ENCODE peak calls at places on chromosomes 1 and 21, in four cellular contexts. One of them, this sample, is unnamed.

GRCh38 chr1:39205102-39205780 is 746 bp downstream of the MACF1 start:
- DNase-seq in NCI-H187: no peak
- DNase-seq in COR-L47: no peak
- DNase-seq in IMR-90: peak; percentile 76
- DNase-seq in this sample: no peak

GRCh38 chr1:20079661-20080305 is 9.8 kb downstream of the PLA2G5 start:
- DNase-seq in NCI-H187: no peak
- DNase-seq in COR-L47: no peak
- DNase-seq in IMR-90: no peak
- DNase-seq in this sample: no peak

GRCh38 chr1:15592285-15592684 is 7.4 kb upstream of the AGMAT start:
- DNase-seq in NCI-H187: no peak
- DNase-seq in IMR-90: no peak
- DNase-seq in COR-L47: no peak
- DNase-seq in this sample: peak; percentile 36

GRCh38 chr1:161038523-161039153 is at the start of gene TSTD1:
- DNase-seq in NCI-H187: peak; percentile 76
- DNase-seq in COR-L47: peak; percentile 76
- DNase-seq in IMR-90: no peak
- DNase-seq in this sample: peak; percentile 88

GRCh38 chr1:32878183-32878582 is 7.5 kb upstream of the FNDC5 start:
- DNase-seq in IMR-90: peak; percentile 30
- DNase-seq in NCI-H187: no peak
- DNase-seq in COR-L47: no peak
- DNase-seq in this sample: peak; percentile 48

GRCh38 chr1:214648776-214649175 is 45.8 kb downstream of the CENPF start:
- DNase-seq in IMR-90: no peak
- DNase-seq in NCI-H187: no peak
- DNase-seq in COR-L47: no peak
- DNase-seq in this sample: no peak

GRCh38 chr1:23122023-23122738 is 46.5 kb downstream of the LUZP1 start:
- DNase-seq in IMR-90: peak; percentile 77
- DNase-seq in NCI-H187: no peak
- DNase-seq in COR-L47: no peak
- DNase-seq in this sample: no peak

GRCh38 chr1:100613817-100614559 is 76.0 kb downstream of the GPR88 start:
- DNase-seq in NCI-H187: no peak
- DNase-seq in COR-L47: no peak
- DNase-seq in IMR-90: no peak
- DNase-seq in this sample: no peak

GRCh38 chr1:147890177-147890790 is 12.3 kb upstream of the GJA8 start:
- DNase-seq in IMR-90: peak; percentile 29
- DNase-seq in NCI-H187: peak; percentile 86
- DNase-seq in COR-L47: peak; percentile 56
- DNase-seq in this sample: peak; percentile 80

GRCh38 chr21:43645414-43645891 is 13.8 kb downstream of the HSF2BP start:
- DNase-seq in COR-L47: peak; percentile 32
- DNase-seq in NCI-H187: no peak
- DNase-seq in IMR-90: peak; percentile 82
- DNase-seq in this sample: peak; percentile 32

GRCh38 chr1:18794066-18794465 is 65.4 kb downstream of the TAS1R2 start:
- DNase-seq in COR-L47: no peak
- DNase-seq in IMR-90: no peak
- DNase-seq in NCI-H187: no peak
- DNase-seq in this sample: peak; percentile 33

GRCh38 chr1:81449786-81450185 is 350.9 kb upstream of the ADGRL2 start:
- DNase-seq in COR-L47: no peak
- DNase-seq in IMR-90: peak; percentile 10
- DNase-seq in NCI-H187: no peak
- DNase-seq in this sample: no peak

GRCh38 chr21:45499970-45500575 is 42.2 kb downstream of the SLC19A1 start:
- DNase-seq in NCI-H187: no peak
- DNase-seq in COR-L47: no peak
- DNase-seq in IMR-90: no peak
- DNase-seq in this sample: no peak

GRCh38 chr1:50774759-50775351 is 185.2 kb downstream of the FAF1 start:
- DNase-seq in NCI-H187: no peak
- DNase-seq in IMR-90: peak; percentile 74
- DNase-seq in COR-L47: peak; percentile 49
- DNase-seq in this sample: peak; percentile 75

GRCh38 chr1:28592314-28593071 is 428 bp downstream of the RAB42 start:
- DNase-seq in NCI-H187: no peak
- DNase-seq in IMR-90: no peak
- DNase-seq in COR-L47: no peak
- DNase-seq in this sample: no peak

GRCh38 chr1:224894915-224895314 is 34.6 kb upstream of the DNAH14 start:
- DNase-seq in NCI-H187: no peak
- DNase-seq in COR-L47: peak; percentile 6
- DNase-seq in IMR-90: peak; percentile 8
- DNase-seq in this sample: no peak